ENCODE peak calls at places on chromosomes 5 and 9, in seven cellular contexts. Y is tibial nerve, I is uterus, A is gastrocnemius medialis, W is transverse colon, S is spleen, M is H1. X is an unnamed sample.

GRCh38 chr9:135606885-135607259 is 32.5 kb downstream of the GLT6D1 start:
- DNase-seq in Y (no peak), S (peak; percentile 52), M (no peak), A (no peak), I (no peak), W (no peak), X (no peak)

GRCh38 chr9:86099695-86100364 is 472 bp upstream of the GOLM1 start:
- DNase-seq in I (peak; percentile 57), W (peak; percentile 75), S (no peak), M (no peak), A (no peak), Y (no peak), X (peak; percentile 48)

GRCh38 chr9:93818795-93819472 is 136.2 kb downstream of the BARX1 start:
- DNase-seq in I (no peak), Y (no peak), A (no peak), S (no peak), W (no peak), M (no peak), X (no peak)

GRCh38 chr9:37215456-37216229 is 95.3 kb downstream of the ZCCHC7 start:
- DNase-seq in I (no peak), W (no peak), S (no peak), Y (no peak), A (no peak), M (no peak), X (no peak)

GRCh38 chr5:123753349-123754166 is 241.6 kb downstream of the CSNK1G3 start:
- DNase-seq in M (no peak), I (no peak), A (no peak), Y (no peak), S (no peak), W (no peak), X (no peak)

GRCh38 chr9:5851445-5851844 is 18.5 kb upstream of the ERMP1 start:
- DNase-seq in S (no peak), M (no peak), W (peak; percentile 21), A (no peak), Y (no peak), I (no peak), X (no peak)

GRCh38 chr5:32254987-32255900 is 57.5 kb downstream of the MTMR12 start:
- DNase-seq in A (no peak), I (no peak), S (no peak), W (no peak), M (no peak), Y (no peak), X (no peak)

GRCh38 chr5:76942581-76942980 is 10.3 kb upstream of the CRHBP start:
- DNase-seq in Y (no peak), S (no peak), W (no peak), A (no peak), I (no peak), M (no peak), X (no peak)

GRCh38 chr5:75510836-75511434 is 494 bp downstream of the CERT1 start:
- DNase-seq in Y (no peak), A (peak; percentile 20), W (peak; percentile 55), I (peak; percentile 40), M (no peak), S (peak; percentile 94), X (peak; percentile 32)

GRCh38 chr5:92944903-92945629 is 636.0 kb downstream of the NR2F1-AS1 start:
- DNase-seq in S (no peak), W (no peak), M (no peak), A (no peak), I (no peak), Y (no peak), X (no peak)

GRCh38 chr9:90167920-90168319 is 474.7 kb downstream of the DIRAS2 start:
- DNase-seq in I (no peak), S (no peak), Y (no peak), W (no peak), A (no peak), M (no peak), X (no peak)

GRCh38 chr5:132134384-132134783 is 60.8 kb downstream of the CSF2 start:
- DNase-seq in W (no peak), S (no peak), Y (no peak), I (no peak), A (no peak), M (no peak), X (no peak)

GRCh38 chr5:154474267-154474956 is 3.6 kb downstream of the HAND1 start:
- DNase-seq in S (no peak), Y (no peak), A (no peak), I (no peak), M (no peak), W (no peak), X (no peak)

GRCh38 chr5:998276-998974 is 10.2 kb upstream of the NKD2 start:
- DNase-seq in Y (peak; percentile 8), W (no peak), S (no peak), A (no peak), I (peak; percentile 9), M (no peak), X (no peak)

GRCh38 chr9:134317431-134318414 is 8.5 kb upstream of the RXRA start:
- DNase-seq in M (no peak), Y (no peak), S (peak; percentile 62), A (no peak), I (no peak), W (no peak), X (no peak)
- H3K4me1 ChIP-seq in M (peaks cover 11% of the 10 kb centered on the region), Y (no peaks in the 10 kb centered on the region), S (peaks cover 29% of the 10 kb centered on the region), A (no peaks in the 10 kb centered on the region), I (peaks cover 9% of the 10 kb centered on the region), W (peaks cover 12% of the 10 kb centered on the region), X (no peaks in the 10 kb centered on the region)

GRCh38 chr9:33263131-33263935 is 1.2 kb downstream of the BAG1 start:
- DNase-seq in A (no peak), M (no peak), I (no peak), Y (no peak), S (peak; percentile 78), W (no peak), X (peak; percentile 15)

GRCh38 chr9:33265211-33265885 is 499 bp downstream of the CHMP5 start:
- DNase-seq in S (peak; percentile 83), M (no peak), Y (no peak), I (no peak), A (no peak), W (peak; percentile 20), X (no peak)

GRCh38 chr9:33267368-33267767 is 2.5 kb downstream of the CHMP5 start:
- DNase-seq in S (no peak), W (no peak), Y (no peak), M (no peak), A (no peak), I (no peak), X (no peak)

GRCh38 chr9:33263936-33264472 is 504 bp downstream of the BAG1 start:
- DNase-seq in S (peak; percentile 94), M (no peak), I (peak; percentile 58), Y (no peak), W (peak; percentile 59), A (peak; percentile 43), X (peak; percentile 37)

DNA sequence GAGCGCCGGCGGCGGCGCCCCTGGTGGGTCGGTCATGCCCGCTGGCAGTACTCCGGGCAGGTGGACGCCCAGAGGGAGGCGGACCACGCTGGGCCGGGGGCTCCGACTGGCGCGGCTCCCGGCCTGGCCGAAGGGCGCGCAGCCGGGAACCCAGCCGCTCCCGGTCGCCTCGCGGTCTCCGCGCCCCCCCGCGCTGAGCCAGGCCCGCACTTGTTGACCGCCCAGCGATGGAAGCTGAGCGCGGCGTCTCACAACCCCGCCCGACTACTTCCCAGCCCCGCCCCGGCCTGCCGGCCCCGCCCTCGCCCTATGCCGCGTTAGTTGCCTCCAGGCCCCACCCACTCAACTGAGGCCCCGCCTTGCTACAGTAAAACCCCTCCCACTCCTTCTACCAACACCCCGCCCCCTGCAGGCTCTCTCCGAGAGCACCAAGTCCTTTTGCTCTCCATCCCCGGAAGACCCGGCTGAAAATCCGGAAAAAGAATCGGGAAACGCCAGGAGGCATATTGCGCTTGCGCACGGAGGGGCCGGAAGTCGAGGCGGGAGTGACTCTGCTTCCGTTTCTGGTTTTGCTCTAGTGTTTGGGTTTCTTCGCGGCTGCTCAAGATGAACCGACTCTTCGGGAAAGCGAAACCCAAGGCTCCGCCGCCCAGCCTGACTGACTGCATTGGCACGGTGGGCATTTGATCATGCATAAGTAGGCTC is at the start of the genes BAG1 and CHMP5:
- DNase-seq in Y (peak; percentile 100), A (peak; percentile 99), I (peak; percentile 100), M (peak; percentile 99), W (peak; percentile 100), S (peak; percentile 100), X (peak; percentile 100)
- TF ChIP-seq POLR2A in Y (peak; percentile 88), A (peak; percentile 99), I (peak; percentile 73), M (no peak), W (peak; percentile 80), S (peak; percentile 75), X (peak; percentile 96)

DNA sequence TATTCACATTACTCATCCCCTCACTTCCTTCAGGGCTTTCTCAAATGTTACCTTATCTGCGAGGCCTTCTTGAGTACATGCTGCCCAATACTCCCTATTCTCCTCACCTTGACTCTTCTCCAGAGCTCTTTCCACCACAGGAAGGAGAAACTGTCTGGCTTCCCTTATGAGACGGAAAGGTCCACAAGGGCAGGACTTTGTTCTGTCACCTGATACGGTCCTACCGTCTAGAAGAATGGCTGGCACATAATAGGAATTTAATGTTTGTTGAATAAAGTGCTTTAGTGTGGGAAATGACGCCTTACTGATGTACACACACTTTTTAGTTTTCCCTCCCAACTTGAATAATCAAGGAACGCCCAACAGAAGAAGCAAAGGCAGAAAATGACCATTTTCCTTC is 52.5 kb downstream of the PFDN1 start:
- DNase-seq in W (no peak), M (no peak), I (no peak), A (no peak), Y (no peak), S (no peak), X (no peak)
- H3K4me1 ChIP-seq in W (peaks cover 29% of the 10 kb centered on the region), M (peaks cover 8% of the 10 kb centered on the region), I (no peaks in the 10 kb centered on the region), A (peaks cover 70% of the 10 kb centered on the region), Y (no peaks in the 10 kb centered on the region), S (peaks cover 53% of the 10 kb centered on the region), X (peaks cover 6% of the 10 kb centered on the region)

GRCh38 chr5:172777381-172778222 is 6.6 kb upstream of the DUSP1 start:
- DNase-seq in S (peak; percentile 98), Y (peak; percentile 84), A (peak; percentile 88), W (peak; percentile 95), M (no peak), I (peak; percentile 91), X (peak; percentile 78)
- TF ChIP-seq POLR2A in S (peak; percentile 23), Y (peak; percentile 38), A (peak; percentile 61), W (peak; percentile 46), M (no peak), I (peak; percentile 22), X (peak; percentile 8)

GRCh38 chr5:143828710-143829109 is 16.7 kb downstream of the HMHB1 start:
- DNase-seq in A (no peak), W (no peak), Y (no peak), I (no peak), M (no peak), S (no peak), X (no peak)

GRCh38 chr5:143820451-143820850 is 8.5 kb downstream of the HMHB1 start:
- DNase-seq in Y (no peak), W (no peak), I (no peak), S (no peak), M (no peak), A (no peak), X (no peak)

GRCh38 chr5:143826909-143827514 is 15.1 kb downstream of the HMHB1 start:
- DNase-seq in S (no peak), M (no peak), A (no peak), Y (no peak), W (no peak), I (no peak), X (no peak)

GRCh38 chr5:143824851-143825720 is 13.1 kb downstream of the HMHB1 start:
- DNase-seq in A (peak; percentile 60), S (peak; percentile 92), W (peak; percentile 86), Y (peak; percentile 77), I (peak; percentile 67), M (peak; percentile 80), X (peak; percentile 75)
- H3K4me1 ChIP-seq in A (no peaks in the 10 kb centered on the region), S (peaks cover 5% of the 10 kb centered on the region), W (no peaks in the 10 kb centered on the region), Y (no peaks in the 10 kb centered on the region), I (no peaks in the 10 kb centered on the region), M (no peaks in the 10 kb centered on the region), X (no peaks in the 10 kb centered on the region)

GRCh38 chr5:111092062-111092853 is at the start of gene WDR36:
- DNase-seq in M (peak; percentile 81), A (peak; percentile 75), W (peak; percentile 90), Y (peak; percentile 74), I (peak; percentile 82), S (peak; percentile 96), X (peak; percentile 71)
- TF ChIP-seq POLR2A in M (peak; percentile 33), A (peak; percentile 31), W (no peak), Y (peak; percentile 21), I (no peak), S (peak; percentile 22), X (no peak)